ENCODE peak calls at places on chromosome 6, in five cellular contexts. H is fibroblast of the aortic adventitia, V is left cardiac atrium, D is NCI-H748 treated with DMSO at 0.1 percent for 48 hours, M is stromal cell of bone marrow. I is an unnamed sample.

GRCh38 chr6:73648166-73648565 is 5.6 kb downstream of the SLC17A5 start:
- DNase-seq in H (peak; percentile 52), V (no peak), D (no peak), M (no peak), I (no peak)

GRCh38 chr6:157073596-157073995 is 249.7 kb downstream of the TMEM242 start:
- DNase-seq in H (peak; percentile 28), V (no peak), D (no peak), M (no peak), I (no peak)

GRCh38 chr6:156866181-156866862 is 89.1 kb downstream of the ARID1B start:
- DNase-seq in H (no peak), V (no peak), D (no peak), M (peak; percentile 33), I (no peak)

GRCh38 chr6:17816921-17817611 is 110.3 kb upstream of the NUP153 start:
- DNase-seq in H (peak; percentile 31), V (no peak), D (no peak), M (no peak), I (no peak)

GRCh38 chr6:431986-432385 is 40.4 kb downstream of the IRF4 start:
- DNase-seq in H (no peak), V (no peak), D (no peak), M (no peak), I (no peak)

GRCh38 chr6:117919775-117920492 is 12.9 kb downstream of the SLC35F1 start:
- DNase-seq in H (no peak), V (peak; percentile 25), D (no peak), M (no peak), I (no peak)

GRCh38 chr6:6319947-6320811 is at the start of gene F13A1:
- DNase-seq in H (no peak), V (no peak), D (no peak), M (no peak), I (peak; percentile 24)

GRCh38 chr6:85419046-85419759 is 30.7 kb upstream of the NT5E start:
- DNase-seq in H (peak; percentile 61), V (no peak), D (no peak), M (no peak), I (no peak)

GRCh38 chr6:136547336-136547735 is 2.9 kb downstream of the MAP7 start:
- DNase-seq in H (peak; percentile 53), V (no peak), D (peak; percentile 10), M (peak; percentile 52), I (no peak)

GRCh38 chr6:43395822-43396221 is 26.4 kb upstream of the ZNF318 start:
- DNase-seq in H (no peak), V (no peak), D (no peak), M (no peak), I (peak; percentile 28)

GRCh38 chr6:144055121-144055931 is 40.0 kb downstream of the SF3B5 start:
- DNase-seq in H (no peak), V (no peak), D (no peak), M (no peak), I (no peak)

GRCh38 chr6:52576392-52577021 is 353 bp downstream of the TRAM2 start:
- DNase-seq in H (peak; percentile 76), V (peak; percentile 72), D (peak; percentile 59), M (peak; percentile 61), I (peak; percentile 66)

GRCh38 chr6:137722749-137723272 is 144.2 kb upstream of the TNFAIP3 start:
- DNase-seq in H (peak; percentile 58), V (no peak), D (no peak), M (no peak), I (no peak)

GRCh38 chr6:112665815-112666214 is 318.7 kb downstream of the RFPL4B start:
- DNase-seq in H (peak; percentile 10), V (no peak), D (no peak), M (peak; percentile 30), I (no peak)

GRCh38 chr6:40904583-40905194 is 134.3 kb downstream of the UNC5CL start:
- DNase-seq in H (no peak), V (no peak), D (no peak), M (no peak), I (no peak)

GRCh38 chr6:84280639-84281038 is 53.2 kb upstream of the CEP162 start:
- DNase-seq in H (no peak), V (no peak), D (no peak), M (no peak), I (no peak)

GRCh38 chr6:104540743-104541142 is 319.0 kb downstream of the HACE1 start:
- DNase-seq in H (no peak), V (no peak), D (no peak), M (peak; percentile 29), I (no peak)

GRCh38 chr6:91895592-91895991 is 1308.7 kb upstream of the MAP3K7 start:
- DNase-seq in H (no peak), V (no peak), D (no peak), M (no peak), I (no peak)

GRCh38 chr6:134199848-134200606 is 117.9 kb downstream of the SGK1 start:
- DNase-seq in H (no peak), V (no peak), D (peak; percentile 86), M (no peak), I (peak; percentile 65)

GRCh38 chr6:11094411-11094851 is 797 bp downstream of the SMIM13 start:
- DNase-seq in H (peak; percentile 43), V (peak; percentile 62), D (peak; percentile 53), M (peak; percentile 13), I (no peak)

GRCh38 chr6:110207652-110208051 is 27.4 kb downstream of the CDC40 start:
- DNase-seq in H (peak; percentile 4), V (no peak), D (no peak), M (no peak), I (no peak)

GRCh38 chr6:43076928-43077809 is 1.1 kb downstream of the PTK7 start:
- DNase-seq in H (peak; percentile 35), V (no peak), D (peak; percentile 56), M (no peak), I (no peak)

GRCh38 chr6:44116643-44117382 is 10.4 kb downstream of the MRPL14 start:
- DNase-seq in H (peak; percentile 86), V (no peak), D (no peak), M (peak; percentile 93), I (no peak)

GRCh38 chr6:150930816-150931215 is 65.3 kb downstream of the MTHFD1L start:
- DNase-seq in H (peak; percentile 96), V (no peak), D (no peak), M (peak; percentile 76), I (no peak)

GRCh38 chr6:43951063-43951755 is 176.0 kb downstream of the MRPL14 start:
- DNase-seq in H (no peak), V (peak; percentile 58), D (no peak), M (no peak), I (peak; percentile 3)

GRCh38 chr6:4510317-4510716 is 265.9 kb upstream of the CDYL start:
- DNase-seq in H (no peak), V (no peak), D (no peak), M (no peak), I (no peak)

GRCh38 chr6:37794825-37795224 is 24.7 kb upstream of the ZFAND3 start:
- DNase-seq in H (peak; percentile 54), V (no peak), D (no peak), M (no peak), I (no peak)

GRCh38 chr6:81772741-81773140 is 20.3 kb upstream of the TENT5A start:
- DNase-seq in H (no peak), V (no peak), D (no peak), M (no peak), I (no peak)

GRCh38 chr6:101578306-101578705 is 184.8 kb downstream of the GRIK2 start:
- DNase-seq in H (no peak), V (no peak), D (no peak), M (no peak), I (no peak)

GRCh38 chr6:157518399-157519250 is 137.6 kb downstream of the ZDHHC14 start:
- DNase-seq in H (no peak), V (no peak), D (no peak), M (no peak), I (no peak)